ENCODE peak calls at places on chromosomes 3 and 15, in eight cellular contexts. T, C, J, D, O, E, I and F are unnamed samples.

GRCh38 chr3:98823791-98824190 is 60.7 kb downstream of the ST3GAL6 start:
- DNase-seq in E (peak), D (no peak), T (no peak), C (peak), J (no peak), O (no peak), I (no peak), F (no peak)

GRCh38 chr3:37324752-37325407 is 150.5 kb upstream of the LRRFIP2 start:
- DNase-seq in D (no peak), E (no peak), C (no peak), O (no peak), I (no peak), J (no peak), T (no peak), F (no peak)

GRCh38 chr3:150094150-150094932 is 123.6 kb upstream of the PFN2 start:
- DNase-seq in I (no peak), C (peak), E (peak), T (no peak), D (no peak), O (no peak), J (no peak), F (no peak)

GRCh38 chr3:43996379-43997301 is 245.0 kb upstream of the TOPAZ1 start:
- DNase-seq in O (peak), C (peak), T (no peak), D (no peak), J (no peak), E (no peak), I (no peak), F (peak)

GRCh38 chr3:141076821-141077571 is 25.8 kb downstream of the SPSB4 start:
- DNase-seq in E (peak), O (no peak), J (no peak), I (no peak), D (no peak), T (no peak), C (no peak), F (peak)

GRCh38 chr3:23580337-23580736 is 225.4 kb upstream of the UBE2E1 start:
- DNase-seq in J (no peak), O (no peak), D (no peak), I (no peak), C (peak), T (no peak), E (peak), F (no peak)

GRCh38 chr3:61964566-61964965 is 403.2 kb downstream of the PTPRG start:
- DNase-seq in J (no peak), C (peak), E (no peak), T (no peak), I (no peak), O (no peak), D (no peak), F (no peak)

GRCh38 chr3:8319935-8320634 is 181.5 kb upstream of the LMCD1 start:
- DNase-seq in I (no peak), D (no peak), C (peak), J (no peak), E (peak), O (no peak), T (no peak), F (peak)

GRCh38 chr15:100349696-100350433 is 8.1 kb upstream of the ADAMTS17 start:
- DNase-seq in C (peak), E (peak), T (peak), D (peak), O (peak), J (peak), I (peak), F (peak)

GRCh38 chr3:65953881-65954733 is 84.6 kb downstream of the MAGI1 start:
- DNase-seq in D (no peak), J (no peak), E (no peak), I (no peak), T (peak), O (no peak), C (no peak), F (no peak)

GRCh38 chr3:38471260-38471857 is 17.7 kb downstream of the ACVR2B start:
- DNase-seq in J (no peak), T (peak), E (no peak), D (no peak), O (no peak), C (no peak), I (no peak), F (no peak)

GRCh38 chr3:53823956-53824320 is 22.3 kb downstream of the CHDH start:
- DNase-seq in O (no peak), T (no peak), E (no peak), J (no peak), C (no peak), I (no peak), D (no peak), F (no peak)

GRCh38 chr3:176796371-176796770 is 400.9 kb downstream of the TBL1XR1 start:
- DNase-seq in C (no peak), E (no peak), D (no peak), I (no peak), O (no peak), J (no peak), T (no peak), F (no peak)

GRCh38 chr3:50028336-50028735 is 60.4 kb upstream of the RBM5 start:
- DNase-seq in T (no peak), O (no peak), I (no peak), J (no peak), C (no peak), D (no peak), E (peak), F (peak)

GRCh38 chr15:68987120-68987519 is 27.4 kb upstream of the NOX5 start:
- DNase-seq in O (no peak), I (no peak), T (no peak), C (no peak), D (no peak), J (no peak), E (no peak), F (no peak)

GRCh38 chr3:65348596-65348995 is 660.8 kb upstream of the ADAMTS9 start:
- DNase-seq in O (no peak), D (no peak), E (no peak), T (no peak), C (peak), I (no peak), J (no peak), F (no peak)

GRCh38 chr3:123768480-123769359 is 115.4 kb downstream of the MYLK start:
- DNase-seq in I (no peak), E (no peak), D (no peak), J (no peak), T (no peak), O (no peak), C (no peak), F (no peak)

GRCh38 chr3:157199841-157200240 is 39.9 kb upstream of the CCNL1 start:
- DNase-seq in J (no peak), T (no peak), E (no peak), O (no peak), I (no peak), C (no peak), D (no peak), F (no peak)

GRCh38 chr15:46266691-46267090 is 631.9 kb downstream of the SQOR start:
- DNase-seq in I (no peak), O (no peak), J (no peak), T (no peak), D (no peak), E (no peak), C (no peak), F (no peak)

GRCh38 chr15:49696441-49696840 is 75.6 kb downstream of the DTWD1 start:
- DNase-seq in E (peak), D (no peak), C (peak), I (no peak), O (no peak), T (no peak), J (no peak), F (no peak)

GRCh38 chr3:154904328-154904727 is 175.8 kb upstream of the MME start:
- DNase-seq in O (peak), I (no peak), J (no peak), T (peak), E (peak), D (no peak), C (peak), F (peak)

GRCh38 chr3:138449490-138449889 is 15.1 kb downstream of the ESYT3 start:
- DNase-seq in O (no peak), C (no peak), I (no peak), D (no peak), E (no peak), T (no peak), J (no peak), F (no peak)

GRCh38 chr15:31270767-31271166 is 55.9 kb upstream of the KLF13 start:
- DNase-seq in O (peak), E (no peak), T (no peak), C (peak), I (no peak), D (no peak), J (no peak), F (no peak)

GRCh38 chr3:52054689-52055511 is 1.5 kb downstream of the DUSP7 start:
- DNase-seq in E (no peak), D (no peak), T (no peak), O (no peak), C (no peak), J (no peak), I (no peak), F (peak)

GRCh38 chr3:48018841-48019240 is 2.6 kb upstream of the MAP4 start:
- DNase-seq in I (no peak), T (peak), D (no peak), J (no peak), E (peak), C (peak), O (no peak), F (no peak)

GRCh38 chr15:41013698-41014414 is 60.6 kb downstream of the CHAC1 start:
- DNase-seq in D (no peak), I (no peak), E (no peak), C (peak), T (no peak), O (no peak), J (no peak), F (no peak)

GRCh38 chr15:56428821-56429458 is 36.0 kb downstream of the MNS1 start:
- DNase-seq in J (no peak), D (no peak), O (no peak), I (no peak), E (no peak), T (peak), C (peak), F (peak)

GRCh38 chr15:85316244-85316934 is 64.0 kb upstream of the AKAP13 start:
- DNase-seq in E (peak), C (peak), O (no peak), J (no peak), D (no peak), I (peak), T (peak), F (no peak)

GRCh38 chr3:32325957-32326356 is 65.7 kb upstream of the CMTM7 start:
- DNase-seq in J (no peak), I (no peak), C (no peak), O (no peak), D (no peak), E (no peak), T (no peak), F (no peak)

GRCh38 chr15:78055923-78056713 is 21.4 kb downstream of the TBC1D2B start:
- DNase-seq in C (peak), T (peak), O (no peak), E (no peak), D (no peak), I (no peak), J (no peak), F (no peak)

GRCh38 chr3:48564022-48564421 is 441 bp upstream of the UCN2 start:
- DNase-seq in O (no peak), C (peak), D (peak), J (no peak), E (peak), T (peak), I (peak), F (peak)

GRCh38 chr3:114362815-114363214 is 69.0 kb downstream of the TIGIT start:
- DNase-seq in J (no peak), C (peak), D (no peak), O (no peak), T (peak), I (no peak), E (no peak), F (no peak)

GRCh38 chr15:99100245-99101173 is 4.4 kb upstream of the SYNM start:
- DNase-seq in O (peak), D (no peak), I (peak), E (peak), C (peak), J (no peak), T (peak), F (peak)

GRCh38 chr3:105647047-105647446 is 221.8 kb downstream of the CBLB start:
- DNase-seq in J (no peak), E (peak), O (no peak), D (no peak), I (no peak), T (peak), C (peak), F (peak)

GRCh38 chr3:5197470-5198312 is 10.2 kb downstream of the EDEM1 start:
- DNase-seq in D (no peak), J (no peak), E (no peak), I (peak), T (no peak), O (no peak), C (no peak), F (no peak)

GRCh38 chr3:134536760-134537159 is 50.9 kb downstream of the CEP63 start:
- DNase-seq in O (no peak), E (no peak), D (no peak), C (no peak), T (no peak), J (no peak), I (no peak), F (no peak)

GRCh38 chr15:34241376-34242350 is 16.8 kb downstream of the EMC4 start:
- DNase-seq in E (peak), T (peak), C (peak), I (peak), O (no peak), J (no peak), D (no peak), F (peak)

GRCh38 chr3:194573680-194574437 is 59.4 kb downstream of the TMEM44 start:
- DNase-seq in D (no peak), T (peak), C (peak), I (no peak), J (no peak), E (peak), O (no peak), F (peak)

GRCh38 chr3:156432563-156432962 is 122.4 kb downstream of the SSR3 start:
- DNase-seq in C (no peak), E (no peak), I (no peak), O (no peak), T (no peak), D (no peak), J (no peak), F (no peak)